ENCODE peak calls at places on chromosomes 5 and 9, in nine cellular contexts. J is coronary artery; K is A172; G is effector memory CD8-positive, alpha-beta T cell; T is progenitor cell of endocrine pancreas; W is NCI-H774; S is fibroblast of lung; Z is NT2/D1; Q is HEK293T. M is an unnamed sample.
A peak's percentile ranks its signal among the peaks of the same experiment; 100 is the strongest.

GRCh38 chr5:53167836-53168235 is 58.3 kb upstream of the MOCS2 start:
- DNase-seq in J (peak; percentile 75), K (no peak), G (no peak), T (no peak), W (no peak), S (peak; percentile 24), Z (no peak), Q (no peak), M (no peak)

GRCh38 chr5:149886697-149887470 is 57.7 kb downstream of the PDE6A start:
- DNase-seq in J (no peak), K (peak; percentile 59), G (no peak), T (no peak), W (no peak), S (peak; percentile 86), Z (no peak), Q (no peak), M (no peak)

GRCh38 chr9:121650220-121651013 is 1.0 kb upstream of the DAB2IP start:
- DNase-seq in J (no peak), K (peak; percentile 76), G (no peak), T (peak; percentile 71), W (no peak), S (peak; percentile 55), Z (peak; percentile 54), Q (peak; percentile 71), M (no peak)

GRCh38 chr9:127973169-127974001 is 7.4 kb downstream of the EEIG1 start:
- DNase-seq in J (peak; percentile 70), K (no peak), G (no peak), T (no peak), W (no peak), S (no peak), Z (no peak), Q (no peak), M (no peak)

GRCh38 chr5:17807069-17807468 is 172.8 kb downstream of the TAF11L14 start:
- DNase-seq in J (no peak), K (no peak), G (no peak), T (no peak), W (no peak), S (no peak), Z (no peak), Q (no peak), M (no peak)

GRCh38 chr5:150118561-150119229 is 32.3 kb upstream of the CSF1R start:
- DNase-seq in J (peak; percentile 73), K (no peak), G (no peak), T (no peak), W (no peak), S (no peak), Z (no peak), Q (no peak), M (no peak)

GRCh38 chr5:140633081-140633471 is at the start of gene CD14:
- DNase-seq in J (peak; percentile 80), K (no peak), G (no peak), T (no peak), W (no peak), S (no peak), Z (no peak), Q (no peak), M (no peak)

GRCh38 chr9:28587052-28587451 is 1013.8 kb upstream of the C9orf72 start:
- DNase-seq in J (no peak), K (no peak), G (no peak), T (no peak), W (no peak), S (no peak), Z (no peak), Q (no peak), M (no peak)

M was measured in LNCaP clone FGC.